ENCODE peak calls at places on chromosomes 13 and 19, in seven cellular contexts. I is left colon; R is AG20443; D is stimulated activated CD8-positive, alpha-beta memory T cell treated with anti-CD3 and anti-CD28 coated beads, Interleukin-15, amount 100 ng/mL, for 4 hours; L is hepatocyte; K is COLO829; F is Daoy. J is an unnamed sample.

GRCh38 chr13:73428137-73428536 is 369.3 kb downstream of the KLF5 start:
- DNase-seq in I (no peak), R (peak; percentile 19), K (peak; percentile 92), L (peak; percentile 77), D (no peak), F (peak; percentile 9), J (peak; percentile 61)

GRCh38 chr13:110392510-110393233 is 85.6 kb downstream of the COL4A2 start:
- DNase-seq in I (no peak), K (no peak), F (peak; percentile 69), D (no peak), R (peak; percentile 39), L (no peak), J (peak; percentile 65)

GRCh38 chr13:98542568-98543379 is 34.1 kb downstream of the STK24 start:
- DNase-seq in L (no peak), D (no peak), R (no peak), K (no peak), F (no peak), I (no peak), J (no peak)

GRCh38 chr13:72536668-72537399 is 190.6 kb downstream of the MZT1 start:
- DNase-seq in I (no peak), K (no peak), F (no peak), L (peak; percentile 48), D (no peak), R (no peak), J (no peak)

GRCh38 chr19:49555600-49556411 is 24.6 kb downstream of the NOSIP start:
- DNase-seq in F (no peak), I (peak; percentile 82), R (peak; percentile 85), K (peak; percentile 53), D (no peak), L (peak; percentile 64), J (no peak)

GRCh38 chr13:51520524-51520923 is 63.7 kb upstream of the WDFY2 start:
- DNase-seq in D (no peak), R (peak; percentile 38), I (no peak), L (peak; percentile 24), K (no peak), F (peak; percentile 46), J (peak; percentile 32)

GRCh38 chr13:73809561-73809960 is 324.6 kb downstream of the KLF12 start:
- DNase-seq in L (no peak), R (no peak), K (no peak), I (no peak), D (no peak), F (no peak), J (peak; percentile 25)

GRCh38 chr19:7109678-7110289 is 40.3 kb downstream of the ZNF557 start:
- DNase-seq in I (no peak), L (no peak), K (no peak), F (no peak), R (peak; percentile 66), D (no peak), J (no peak)

GRCh38 chr13:48626077-48626449 is 27.7 kb upstream of the CYSLTR2 start:
- DNase-seq in F (no peak), I (no peak), D (no peak), R (no peak), L (peak; percentile 66), K (no peak), J (no peak)

GRCh38 chr13:106566682-106567420 is 1.1 kb downstream of the ARGLU1 start:
- DNase-seq in I (peak; percentile 72), L (peak; percentile 70), R (peak; percentile 77), K (peak; percentile 51), F (peak; percentile 59), D (no peak), J (peak; percentile 54)

GRCh38 chr13:80341771-80342271 is 895 bp upstream of the SPRY2 start:
- DNase-seq in R (peak; percentile 18), I (peak; percentile 39), K (peak; percentile 45), D (no peak), F (peak; percentile 55), L (peak; percentile 68), J (peak; percentile 69)

GRCh38 chr13:109251958-109252357 is 534.4 kb downstream of the IRS2 start:
- DNase-seq in I (no peak), D (no peak), K (no peak), R (no peak), F (no peak), L (no peak), J (no peak)

GRCh38 chr13:111215081-111216047 is 100.3 kb downstream of the ARHGEF7 start:
- DNase-seq in L (no peak), R (no peak), I (no peak), D (no peak), F (no peak), K (no peak), J (peak; percentile 49)

GRCh38 chr19:39602224-39602623 is at the start of gene LGALS13:
- DNase-seq in K (no peak), F (no peak), R (no peak), D (no peak), I (no peak), L (no peak), J (no peak)

GRCh38 chr13:113971471-113972231 is 2.2 kb downstream of the C13orf46 start:
- DNase-seq in F (no peak), K (no peak), L (no peak), D (no peak), I (peak; percentile 25), R (no peak), J (no peak)

GRCh38 chr13:91136806-91137205 is 210.7 kb upstream of the MIR17HG start:
- DNase-seq in L (no peak), F (no peak), I (no peak), K (no peak), D (no peak), R (no peak), J (no peak)

GRCh38 chr19:8329993-8330392 is 8.7 kb downstream of the RPS28 start:
- DNase-seq in I (no peak), L (no peak), K (no peak), R (no peak), D (no peak), F (no peak), J (no peak)

GRCh38 chr19:38799104-38799503 is 10.1 kb downstream of the LGALS7B start:
- DNase-seq in R (no peak), K (no peak), L (no peak), I (no peak), F (no peak), D (no peak), J (no peak)

GRCh38 chr13:59178344-59178743 is 985.4 kb downstream of the DIAPH3 start:
- DNase-seq in R (peak; percentile 17), K (peak; percentile 8), F (no peak), L (no peak), I (no peak), D (no peak), J (peak; percentile 1)

GRCh38 chr19:9584073-9584833 is at the start of gene ZNF121:
- DNase-seq in K (peak; percentile 63), I (peak; percentile 78), F (peak; percentile 91), L (peak; percentile 92), D (peak; percentile 69), R (peak; percentile 93), J (peak; percentile 87)

GRCh38 chr13:77398825-77399620 is 72.1 kb upstream of the MYCBP2 start:
- DNase-seq in F (no peak), D (no peak), R (no peak), K (no peak), L (no peak), I (no peak), J (no peak)

GRCh38 chr19:10602330-10603083 is 15.4 kb upstream of the AP1M2 start:
- DNase-seq in I (peak; percentile 73), K (peak; percentile 85), R (peak; percentile 99), D (peak; percentile 74), L (peak; percentile 91), F (peak; percentile 80), J (peak; percentile 79)

GRCh38 chr13:113138792-113139551 is 16.4 kb downstream of the F10 start:
- DNase-seq in F (no peak), D (no peak), I (peak; percentile 2), K (no peak), L (peak; percentile 35), R (no peak), J (no peak)

GRCh38 chr13:98626298-98626940 is 49.5 kb upstream of the STK24 start:
- DNase-seq in R (no peak), D (no peak), K (no peak), F (no peak), L (no peak), I (no peak), J (no peak)

GRCh38 chr13:104532131-104532530 is 1465.9 kb upstream of the SLC10A2 start:
- DNase-seq in K (no peak), D (no peak), R (no peak), F (no peak), L (no peak), I (no peak), J (no peak)

GRCh38 chr13:105569816-105570215 is 965.6 kb downstream of the EFNB2 start:
- DNase-seq in D (no peak), F (no peak), I (no peak), R (no peak), K (no peak), L (no peak), J (no peak)

GRCh38 chr13:98004107-98004506 is 50.6 kb downstream of the IPO5 start:
- DNase-seq in R (no peak), L (no peak), I (no peak), F (no peak), K (no peak), D (no peak), J (peak; percentile 39)

GRCh38 chr13:109198585-109198984 is 569.2 kb downstream of the MYO16 start:
- DNase-seq in F (no peak), R (peak; percentile 35), I (no peak), K (no peak), L (no peak), D (no peak), J (no peak)

GRCh38 chr13:42707003-42707402 is 74.4 kb upstream of the FAM216B start:
- DNase-seq in K (no peak), R (no peak), F (no peak), L (no peak), D (no peak), I (no peak), J (peak; percentile 8)